ENCODE peak calls at places on chromosomes 2 and 18, in eight cellular contexts. Q is stimulated activated CD4-positive, alpha-beta T cell treated with anti-CD3 and anti-CD28 coated beads, Interleukin-12 subunit alpha, Interleukin-12 subunit beta, amount 100 ng/mL, for 4 hours; T is H4; F is heart right ventricle; P is anterior cingulate cortex; A is NCI-H1694 treated with DMSO at 0.1 percent for 48 hours; W is RPMI8226; B is hippocampal formation. U is an unnamed sample.

GRCh38 chr2:23545811-23546210 is 160.8 kb downstream of the KLHL29 start:
- DNase-seq in P (no peak), W (no peak), F (no peak), Q (no peak), T (no peak), B (no peak), A (peak), U (no peak)

GRCh38 chr2:220104871-220105351 is 477.5 kb downstream of the SLC4A3 start:
- DNase-seq in A (peak), Q (no peak), T (peak), B (no peak), W (no peak), P (no peak), F (peak), U (no peak)

GRCh38 chr2:198660491-198660890 is 797.2 kb downstream of the SATB2 start:
- DNase-seq in T (no peak), F (no peak), A (no peak), P (no peak), W (no peak), Q (no peak), B (no peak), U (no peak)

GRCh38 chr2:64467463-64467843 is 13.5 kb downstream of the LGALSL start:
- DNase-seq in P (no peak), T (no peak), W (no peak), A (no peak), Q (no peak), B (peak), F (no peak), U (no peak)

GRCh38 chr2:98324181-98324580 is 22.1 kb upstream of the CNGA3 start:
- DNase-seq in P (no peak), W (no peak), Q (no peak), B (no peak), F (no peak), A (no peak), T (no peak), U (no peak)

GRCh38 chr18:34959211-34959829 is 81.9 kb upstream of the MAPRE2 start:
- DNase-seq in F (no peak), W (no peak), P (no peak), B (no peak), Q (no peak), T (no peak), A (no peak), U (no peak)

GRCh38 chr2:42953216-42953615 is 160.8 kb upstream of the HAAO start:
- DNase-seq in Q (no peak), B (no peak), W (no peak), A (no peak), F (no peak), T (no peak), P (no peak), U (no peak)

GRCh38 chr2:118254117-118254516 is 165.8 kb downstream of the INSIG2 start:
- DNase-seq in A (no peak), Q (no peak), T (no peak), F (no peak), P (no peak), B (no peak), W (no peak), U (no peak)

GRCh38 chr18:63004466-63005089 is 289.2 kb downstream of the PHLPP1 start:
- DNase-seq in T (no peak), B (no peak), P (no peak), W (no peak), A (no peak), F (no peak), Q (no peak), U (no peak)

GRCh38 chr2:115084446-115084845 is 642.0 kb downstream of the DPP10 start:
- DNase-seq in Q (no peak), W (peak), A (peak), B (peak), F (no peak), T (no peak), P (no peak), U (no peak)

GRCh38 chr2:122191331-122191730 is 435.9 kb downstream of the TSN start:
- DNase-seq in Q (no peak), A (peak), B (no peak), W (peak), F (no peak), P (no peak), T (peak), U (no peak)

GRCh38 chr2:192196451-192197194 is 1.9 kb upstream of the TMEFF2 start:
- DNase-seq in P (no peak), B (no peak), W (no peak), F (no peak), Q (no peak), A (no peak), T (no peak), U (no peak)

GRCh38 chr2:525021-525420 is 152.2 kb downstream of the TMEM18 start:
- DNase-seq in F (no peak), T (no peak), W (no peak), P (no peak), B (no peak), Q (no peak), A (no peak), U (no peak)

GRCh38 chr2:8215159-8215863 is 466.5 kb upstream of the ID2 start:
- DNase-seq in F (no peak), B (no peak), T (no peak), A (no peak), P (no peak), W (no peak), Q (no peak), U (no peak)